ENCODE peak calls at places on chromosomes 13 and 19, in nine cellular contexts. F is glutamatergic neuron; W is foreskin fibroblast; O is T-helper 9 cell; Q is coronary artery; B is activated effector memory CD4-positive, alpha-beta T cell treated with Interleukin-2 at 50 U/mL for 16 hours; M is AML-193; S is WTC11; V is T-helper 1 cell. I is an unnamed sample.

GRCh38 chr19:33704271-33704670 is 82.5 kb downstream of the CHST8 start:
- DNase-seq in F (no peak), W (no peak), O (no peak), Q (no peak), B (no peak), M (no peak), S (no peak), V (no peak), I (no peak)

GRCh38 chr13:20988033-20988908 is 73.1 kb downstream of the LATS2 start:
- DNase-seq in F (no peak), W (no peak), O (no peak), Q (no peak), B (no peak), M (no peak), S (no peak), V (no peak), I (no peak)

GRCh38 chr13:110263906-110264305 is 43.1 kb downstream of the COL4A1 start:
- DNase-seq in F (no peak), W (no peak), O (no peak), Q (no peak), B (no peak), M (no peak), S (no peak), V (no peak), I (no peak)

GRCh38 chr19:4257025-4257424 is 10.1 kb downstream of the YJU2 start:
- DNase-seq in F (no peak), W (no peak), O (no peak), Q (no peak), B (no peak), M (no peak), S (no peak), V (no peak), I (no peak)

GRCh38 chr13:32783067-32783466 is 196.8 kb downstream of the PDS5B start:
- DNase-seq in F (no peak), W (no peak), O (no peak), Q (no peak), B (no peak), M (no peak), S (no peak), V (peak; percentile 48), I (no peak)

GRCh38 chr13:34044660-34045080 is 226.7 kb downstream of the RFC3 start:
- DNase-seq in F (no peak), W (peak; percentile 81), O (no peak), Q (no peak), B (no peak), M (no peak), S (no peak), V (no peak), I (no peak)

GRCh38 chr13:21100994-21101757 is 39.8 kb upstream of the LATS2 start:
- DNase-seq in F (no peak), W (no peak), O (no peak), Q (no peak), B (no peak), M (no peak), S (no peak), V (no peak), I (no peak)

GRCh38 chr19:38317104-38317612 is 1.4 kb upstream of the YIF1B start:
- DNase-seq in F (no peak), W (no peak), O (no peak), Q (no peak), B (peak; percentile 27), M (peak; percentile 62), S (no peak), V (peak; percentile 61), I (no peak)

GRCh38 chr13:105894711-105895110 is 640.8 kb downstream of the EFNB2 start:
- DNase-seq in F (no peak), W (no peak), O (no peak), Q (no peak), B (no peak), M (no peak), S (no peak), V (no peak), I (no peak)

GRCh38 chr13:78382481-78382880 is 220.9 kb downstream of the POU4F1 start:
- DNase-seq in F (no peak), W (no peak), O (no peak), Q (no peak), B (no peak), M (no peak), S (no peak), V (no peak), I (no peak)

GRCh38 chr13:112730157-112730671 is 40.4 kb downstream of the ATP11A start:
- DNase-seq in F (no peak), W (no peak), O (no peak), Q (no peak), B (no peak), M (no peak), S (no peak), V (no peak), I (no peak)

GRCh38 chr19:11598103-11598483 is 810 bp downstream of the ZNF627 start:
- DNase-seq in F (no peak), W (no peak), O (no peak), Q (no peak), B (no peak), M (no peak), S (no peak), V (no peak), I (no peak)

GRCh38 chr19:7455600-7456296 is 33.1 kb downstream of the PEX11G start:
- DNase-seq in F (no peak), W (no peak), O (no peak), Q (no peak), B (no peak), M (no peak), S (no peak), V (no peak), I (no peak)

GRCh38 chr19:34324320-34324719 is 40.7 kb upstream of the GPI start:
- DNase-seq in F (no peak), W (no peak), O (no peak), Q (no peak), B (no peak), M (no peak), S (no peak), V (no peak), I (no peak)

GRCh38 chr13:81683526-81683925 is 1342.6 kb upstream of the SPRY2 start:
- DNase-seq in F (no peak), W (no peak), O (no peak), Q (no peak), B (no peak), M (no peak), S (no peak), V (no peak), I (no peak)

GRCh38 chr13:74132152-74132767 is 1.9 kb downstream of the KLF12 start:
- DNase-seq in F (no peak), W (no peak), O (no peak), Q (no peak), B (no peak), M (peak; percentile 25), S (no peak), V (peak; percentile 68), I (no peak)

GRCh38 chr19:45976180-45976579 is 2.5 kb upstream of the NOVA2 start:
- DNase-seq in F (peak; percentile 79), W (no peak), O (no peak), Q (no peak), B (no peak), M (no peak), S (no peak), V (no peak), I (no peak)

GRCh38 chr19:16467581-16467980 is 4.2 kb downstream of the EPS15L1 start:
- DNase-seq in F (no peak), W (no peak), O (no peak), Q (no peak), B (no peak), M (no peak), S (no peak), V (no peak), I (no peak)

I was measured in NT2/D1.